ENCODE peak calls at places on chromosomes 12 and 14, in five cellular contexts. D, R, V, Z and F are unnamed samples.

GRCh38 chr14:31127690-31128089 is 79.9 kb downstream of the HECTD1 start:
- DNase-seq in Z (no peak), V (no peak), D (no peak), R (no peak), F (no peak)

GRCh38 chr12:16763901-16764300 is 157.9 kb upstream of the LMO3 start:
- DNase-seq in D (no peak), R (peak; percentile 30), Z (no peak), V (no peak), F (no peak)

GRCh38 chr12:93061414-93062099 is 132.5 kb upstream of the EEA1 start:
- DNase-seq in D (no peak), Z (no peak), R (no peak), V (peak; percentile 41), F (peak; percentile 75)

GRCh38 chr12:17793854-17794253 is 296.1 kb downstream of the RERGL start:
- DNase-seq in D (no peak), R (no peak), Z (no peak), V (no peak), F (no peak)

GRCh38 chr12:64404470-64405446 is 566 bp downstream of the XPOT start:
- DNase-seq in V (peak; percentile 95), D (peak; percentile 83), Z (peak; percentile 39), R (peak; percentile 87), F (peak; percentile 28)

GRCh38 chr14:34364201-34364600 is 97.8 kb downstream of the SPTSSA start:
- DNase-seq in V (no peak), R (no peak), Z (no peak), D (no peak), F (no peak)

GRCh38 chr14:89268514-89268913 is 148.5 kb downstream of the FOXN3 start:
- DNase-seq in D (no peak), Z (no peak), R (no peak), V (no peak), F (no peak)

GRCh38 chr12:4153343-4153892 is 120.1 kb upstream of the CCND2 start:
- DNase-seq in Z (no peak), R (no peak), V (no peak), D (no peak), F (no peak)

GRCh38 chr14:60775296-60775695 is 40.7 kb downstream of the MNAT1 start:
- DNase-seq in R (peak; percentile 50), V (peak; percentile 69), D (no peak), Z (no peak), F (no peak)

GRCh38 chr14:49106721-49107689 is 479.2 kb downstream of the RPS29 start:
- DNase-seq in V (no peak), Z (no peak), R (no peak), D (no peak), F (no peak)

GRCh38 chr12:21677204-21677603 is 19.6 kb upstream of the LDHB start:
- DNase-seq in V (no peak), Z (no peak), D (no peak), R (no peak), F (no peak)

GRCh38 chr12:6631549-6631961 is 4.2 kb downstream of the LPAR5 start:
- DNase-seq in V (no peak), Z (no peak), D (no peak), R (no peak), F (no peak)

GRCh38 chr14:66361013-66361412 is 125.2 kb upstream of the CCDC196 start:
- DNase-seq in D (no peak), Z (no peak), V (no peak), R (no peak), F (no peak)

GRCh38 chr12:67788118-67788517 is 139.6 kb downstream of the DYRK2 start:
- DNase-seq in Z (no peak), D (no peak), R (no peak), V (no peak), F (no peak)
- TF ChIP-seq CTCF in Z (no peak), D (no peak), R (no peak), V (no peak), F (no peak)

GRCh38 chr14:36013483-36013882 is 163.0 kb downstream of the PTCSC3 start:
- DNase-seq in Z (no peak), V (no peak), D (no peak), R (no peak), F (no peak)

GRCh38 chr14:36014236-36014635 is 162.3 kb downstream of the PTCSC3 start:
- DNase-seq in Z (no peak), V (no peak), D (no peak), R (no peak), F (no peak)

GRCh38 chr14:36006623-36007022 is 169.9 kb downstream of the PTCSC3 start:
- DNase-seq in V (no peak), Z (no peak), D (no peak), R (no peak), F (no peak)

GRCh38 chr14:36009643-36010042 is 166.9 kb downstream of the PTCSC3 start:
- DNase-seq in Z (no peak), R (no peak), D (no peak), V (no peak), F (no peak)
- TF ChIP-seq CTCF in Z (no peak), R (no peak), D (no peak), V (no peak), F (no peak)

GRCh38 chr12:49335118-49335954 is 1.7 kb downstream of the C1QL4 start:
- DNase-seq in R (no peak), V (no peak), Z (no peak), D (peak; percentile 37), F (no peak)
- TF ChIP-seq CTCF in R (no peak), V (no peak), Z (no peak), D (no peak), F (no peak)

GRCh38 chr12:126784328-126784921 is 1482.5 kb upstream of the TMEM132C start:
- DNase-seq in Z (peak; percentile 52), R (peak; percentile 26), D (no peak), V (peak; percentile 52), F (peak; percentile 24)
- TF ChIP-seq CTCF in Z (peak; percentile 70), R (peak; percentile 55), D (peak; percentile 44), V (peak; percentile 56), F (peak; percentile 29)

DNA sequence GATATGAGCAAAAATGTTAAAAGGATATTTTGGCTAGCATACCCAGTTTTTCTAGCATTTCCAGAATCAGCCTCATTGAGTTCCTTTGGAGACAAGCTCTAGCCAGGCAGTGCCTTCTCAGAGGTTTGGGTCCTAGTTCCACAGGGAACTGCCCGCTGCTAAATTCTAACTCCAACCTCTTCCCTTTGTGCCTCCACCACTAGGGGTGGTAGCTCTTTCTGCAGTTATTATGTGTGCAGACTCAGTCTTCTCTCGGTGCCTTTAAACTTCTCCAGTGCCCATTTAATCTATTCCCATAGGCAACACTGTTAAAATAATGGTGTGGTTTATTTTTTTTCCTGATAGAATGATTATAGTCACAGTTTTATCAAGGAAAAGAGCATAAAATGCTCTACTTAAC is 21.5 kb upstream of the SLC25A3 start:
- DNase-seq in R (no peak), Z (no peak), D (no peak), V (no peak), F (no peak)
- TF ChIP-seq CTCF in R (peak; percentile 41), Z (peak; percentile 50), D (peak; percentile 10), V (peak; percentile 42), F (no peak)

GRCh38 chr14:84926656-84927055 is 603.3 kb upstream of the FLRT2 start:
- DNase-seq in Z (no peak), V (no peak), R (no peak), D (no peak), F (no peak)

GRCh38 chr14:84927096-84927910 is 602.6 kb upstream of the FLRT2 start:
- DNase-seq in D (no peak), Z (no peak), R (no peak), V (no peak), F (no peak)

DNA sequence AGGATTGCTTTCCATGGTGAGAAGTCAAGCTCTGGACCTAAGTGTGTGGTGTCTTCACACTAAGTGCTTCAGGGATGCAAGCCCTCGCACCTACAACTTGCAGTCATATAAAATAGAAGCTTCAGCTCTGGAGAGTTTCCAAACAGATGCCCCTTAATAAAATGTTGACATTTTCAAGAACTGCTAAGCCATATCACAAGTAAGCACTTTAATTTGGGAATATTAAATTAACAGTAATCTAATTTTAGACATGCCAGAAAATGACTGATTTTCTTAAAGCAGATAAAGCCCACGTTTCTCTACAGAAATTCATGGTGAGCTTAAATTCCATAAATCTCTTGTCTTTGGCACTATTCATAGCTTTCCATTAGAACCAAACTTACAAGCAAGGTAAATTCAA is 600.1 kb upstream of the FLRT2 start:
- DNase-seq in Z (no peak), D (no peak), R (no peak), V (no peak), F (no peak)
- TF ChIP-seq CTCF in Z (no peak), D (no peak), R (no peak), V (no peak), F (no peak)

DNA sequence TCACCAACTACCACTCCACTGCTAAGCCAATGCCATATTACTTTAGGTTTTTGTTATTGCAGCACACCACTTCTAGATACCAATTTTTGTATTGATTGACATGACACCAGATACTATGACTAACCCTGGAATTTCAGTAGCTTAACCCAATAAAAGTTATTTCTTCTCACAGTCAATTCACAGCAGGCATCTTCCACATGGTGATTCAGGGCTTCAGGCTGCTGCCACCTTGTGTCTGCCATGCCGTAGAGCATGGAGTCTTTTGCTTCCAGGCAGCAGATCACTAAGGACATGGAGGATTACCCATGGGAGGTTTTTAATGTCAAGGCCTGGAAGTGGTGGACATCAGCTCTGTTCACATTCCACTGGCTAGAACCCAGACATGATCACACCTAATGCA is 56.4 kb upstream of the LTA4H start:
- DNase-seq in Z (no peak), D (no peak), R (no peak), V (no peak), F (no peak)
- TF ChIP-seq CTCF in Z (no peak), D (no peak), R (peak; percentile 8), V (no peak), F (no peak)

GRCh38 chr12:49557187-49557916 is 10.6 kb downstream of the MCRS1 start:
- DNase-seq in V (no peak), R (no peak), D (no peak), Z (no peak), F (no peak)

GRCh38 chr12:49559011-49559675 is 8.8 kb downstream of the MCRS1 start:
- DNase-seq in Z (no peak), R (no peak), D (no peak), V (no peak), F (no peak)

GRCh38 chr12:49556391-49557186 is 11.4 kb downstream of the MCRS1 start:
- DNase-seq in Z (no peak), D (no peak), V (no peak), R (no peak), F (no peak)

GRCh38 chr12:49558526-49558925 is 9.4 kb downstream of the MCRS1 start:
- DNase-seq in D (no peak), R (no peak), Z (no peak), V (no peak), F (no peak)

DNA sequence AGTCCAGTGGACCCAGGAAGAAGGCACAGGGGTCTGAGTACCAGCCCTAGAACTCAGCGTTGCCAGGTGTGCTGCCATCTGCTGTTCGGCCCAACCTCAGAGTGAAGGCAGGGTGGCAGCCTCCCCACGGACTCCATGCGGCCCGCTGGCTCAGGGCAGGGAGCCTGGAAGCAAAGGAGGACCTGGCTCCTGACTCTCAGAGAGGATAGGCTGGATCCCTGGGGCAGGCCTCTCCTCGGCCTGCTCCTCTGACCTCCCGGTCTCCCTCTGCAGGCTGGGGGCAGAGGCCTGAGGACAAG is 10.1 kb downstream of the MCRS1 start:
- DNase-seq in R (no peak), D (no peak), Z (no peak), V (no peak), F (no peak)
- TF ChIP-seq CTCF in R (peak; percentile 28), D (no peak), Z (no peak), V (no peak), F (no peak)